ENCODE peak calls at places on chromosomes 4 and X, in four cellular contexts. I is A549, O is GM12878, Z is K562. E is an unnamed sample.

GRCh38 chrX:1212532-1212931 is at the start of gene CRLF2:
- DNase-seq in I (peak), O (peak), Z (no peak), E (no peak)

GRCh38 chr4:98970386-98970785 is 25.1 kb upstream of the METAP1 start:
- DNase-seq in I (no peak), O (no peak), Z (no peak), E (peak)

GRCh38 chr4:188455353-188455752 is 316.1 kb downstream of the TRIML1 start:
- DNase-seq in I (no peak), O (no peak), Z (no peak), E (no peak)

GRCh38 chr4:139913995-139914394 is 240.0 kb downstream of the MAML3 start:
- DNase-seq in I (no peak), O (no peak), Z (no peak), E (peak)

GRCh38 chrX:148501121-148502066 is 977 bp downstream of the AFF2 start:
- DNase-seq in I (no peak), O (no peak), Z (no peak), E (no peak)

GRCh38 chrX:77622233-77622632 is 163.8 kb downstream of the ATRX start:
- DNase-seq in I (no peak), O (no peak), Z (no peak), E (no peak)

GRCh38 chr4:163484906-163485305 is 9.6 kb upstream of the TMA16 start:
- DNase-seq in I (peak), O (no peak), Z (peak), E (peak)

GRCh38 chr4:6308890-6309643 is 39.4 kb downstream of the WFS1 start:
- DNase-seq in I (peak), O (no peak), Z (no peak), E (no peak)

GRCh38 chrX:57952320-57952678 is 42.0 kb upstream of the ZXDA start:
- DNase-seq in I (no peak), O (no peak), Z (no peak), E (no peak)

GRCh38 chr4:126627255-126627654 is 1005.5 kb upstream of the INTU start:
- DNase-seq in I (peak), O (no peak), Z (no peak), E (peak)

GRCh38 chrX:42524374-42524773 is 253.6 kb downstream of the PPP1R2C start:
- DNase-seq in I (no peak), O (no peak), Z (no peak), E (peak)

DNA sequence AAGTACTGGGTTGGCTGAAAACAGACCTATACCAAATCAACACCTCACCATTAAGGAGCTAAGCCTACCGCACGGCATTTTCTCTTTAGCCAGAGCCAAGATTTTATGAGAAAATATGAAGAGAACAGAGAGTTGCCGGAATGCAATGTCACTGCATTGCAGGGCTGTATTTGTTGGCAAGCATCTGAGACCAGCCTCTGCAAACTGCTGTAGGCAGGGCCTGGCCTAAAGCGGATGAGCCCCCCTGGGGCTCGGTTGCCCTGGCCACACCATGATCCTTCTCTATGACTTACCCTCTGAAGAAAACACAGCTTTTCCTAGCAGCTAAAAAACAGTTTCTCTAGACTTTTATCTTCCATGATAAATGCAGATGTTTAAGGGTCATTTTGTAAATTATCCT is 120.5 kb upstream of the SORBS2 start:
- DNase-seq in I (no peak), O (no peak), Z (no peak), E (no peak)
- TF ChIP-seq ELK1 in I (no peak), O (no peak), Z (no peak), E (no peak)

DNA sequence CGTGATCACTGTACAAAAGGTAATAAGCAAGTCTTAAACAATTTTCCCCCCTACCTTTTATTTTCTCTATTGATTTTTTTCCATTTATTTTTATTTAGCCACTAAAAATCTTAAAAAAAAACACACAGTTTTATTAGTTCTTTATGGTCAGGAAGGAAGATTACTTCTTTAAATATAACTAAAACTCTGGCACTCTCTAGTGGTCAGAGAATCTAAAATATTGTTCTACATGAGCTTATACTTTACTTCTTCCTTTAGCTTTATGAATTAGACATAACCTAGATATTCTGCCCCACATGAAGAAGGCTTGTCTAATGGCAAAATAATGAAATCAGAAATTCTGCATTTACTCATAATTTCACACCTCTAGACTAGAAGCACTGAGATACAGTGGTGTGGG is 135.2 kb downstream of the PDE5A start:
- DNase-seq in I (peak), O (no peak), Z (no peak), E (no peak)
- TF ChIP-seq USF2 in I (no peak), O (no peak), Z (no peak), E (no peak)

DNA sequence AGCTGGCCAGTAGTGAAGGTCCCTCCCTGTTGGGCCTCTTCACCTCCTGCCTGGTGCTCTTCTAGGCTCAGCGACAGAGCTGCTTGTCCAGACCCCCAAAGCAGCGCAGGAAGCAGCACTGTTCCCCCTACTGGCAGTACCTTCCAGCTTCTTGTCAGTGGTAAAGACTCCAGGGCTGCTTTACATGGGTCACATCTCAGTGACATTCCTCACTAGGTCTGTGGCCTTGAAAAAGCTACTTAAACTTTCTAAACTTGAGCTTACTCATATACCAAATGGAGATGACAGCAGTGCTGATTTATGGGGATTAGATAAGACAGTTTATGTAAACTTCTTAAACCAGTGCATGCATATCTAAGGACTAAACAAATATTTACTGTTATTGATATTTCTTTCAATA is 117.3 kb downstream of the FAT4 start:
- DNase-seq in I (peak), O (no peak), Z (no peak), E (peak)
- TF ChIP-seq ELK1 in I (no peak), O (no peak), Z (no peak), E (no peak)

GRCh38 chr4:109560687-109561452 is 824 bp downstream of the MCUB start:
- DNase-seq in I (peak), O (peak), Z (peak), E (peak)
- TF ChIP-seq USF2 in I (no peak), O (no peak), Z (no peak), E (no peak)

GRCh38 chr4:104870495-104871228 is 276.0 kb upstream of the TET2 start:
- DNase-seq in I (no peak), O (peak), Z (no peak), E (no peak)
- TF ChIP-seq ELK1 in I (no peak), O (no peak), Z (no peak), E (no peak)